ENCODE peak calls at places on chromosome 5, in six cellular contexts. O, E, B, P, Z and N are unnamed samples.

GRCh38 chr5:32143991-32144636 is 30.0 kb downstream of the GOLPH3 start:
- DNase-seq in P (no peak), E (no peak), Z (no peak), B (no peak), O (no peak), N (no peak)

GRCh38 chr5:157324237-157324636 is 58.3 kb downstream of the CYFIP2 start:
- DNase-seq in Z (no peak), O (no peak), B (peak; percentile 58), E (no peak), P (no peak), N (no peak)

GRCh38 chr5:121968910-121969607 is 7.3 kb downstream of the SRFBP1 start:
- DNase-seq in B (no peak), P (no peak), Z (no peak), O (no peak), E (no peak), N (no peak)

GRCh38 chr5:38796000-38796738 is 49.6 kb upstream of the OSMR start:
- DNase-seq in O (no peak), P (no peak), E (no peak), Z (no peak), B (no peak), N (no peak)

GRCh38 chr5:5572010-5572982 is 149.8 kb downstream of the ICE1 start:
- DNase-seq in P (no peak), O (no peak), B (no peak), Z (no peak), E (no peak), N (no peak)

GRCh38 chr5:163475416-163475815 is 15.0 kb downstream of the HMMR start:
- DNase-seq in O (no peak), E (no peak), B (no peak), P (no peak), Z (no peak), N (no peak)

GRCh38 chr5:21810737-21811316 is 1042.3 kb downstream of the CDH12 start:
- DNase-seq in Z (no peak), O (peak; percentile 34), P (peak; percentile 6), B (no peak), E (peak; percentile 28), N (peak; percentile 13)

GRCh38 chr5:17224858-17225436 is 7.5 kb downstream of the BASP1 start:
- DNase-seq in B (no peak), Z (no peak), P (peak; percentile 51), O (no peak), E (no peak), N (no peak)

GRCh38 chr5:111641533-111642230 is 115.3 kb downstream of the NREP start:
- DNase-seq in B (no peak), P (no peak), Z (no peak), O (no peak), E (no peak), N (no peak)

GRCh38 chr5:170303564-170303963 is 6.0 kb upstream of the LCP2 start:
- DNase-seq in E (no peak), B (peak; percentile 57), Z (no peak), O (no peak), P (no peak), N (no peak)

GRCh38 chr5:77777281-77777892 is 1.2 kb upstream of the TBCA start:
- DNase-seq in E (no peak), Z (no peak), O (no peak), B (no peak), P (no peak), N (no peak)

GRCh38 chr5:134626369-134627014 is 6.1 kb downstream of the SAR1B start:
- DNase-seq in O (no peak), Z (no peak), P (no peak), B (no peak), E (no peak), N (no peak)

GRCh38 chr5:173885054-173885443 is 3.1 kb upstream of the CPEB4 start:
- DNase-seq in E (no peak), P (no peak), B (no peak), O (no peak), Z (no peak), N (no peak)

GRCh38 chr5:135478938-135479337 is 26.8 kb upstream of the TIFAB start:
- DNase-seq in Z (no peak), E (no peak), B (no peak), P (no peak), O (peak; percentile 61), N (peak; percentile 2)

GRCh38 chr5:4947899-4948556 is 192.1 kb upstream of the ADAMTS16 start:
- DNase-seq in B (no peak), P (no peak), E (no peak), Z (no peak), O (no peak), N (no peak)

GRCh38 chr5:124061663-124062062 is 549.7 kb downstream of the CSNK1G3 start:
- DNase-seq in P (no peak), O (no peak), E (peak; percentile 69), Z (no peak), B (no peak), N (peak; percentile 65)

GRCh38 chr5:168260353-168261211 is 30.9 kb upstream of the WWC1 start:
- DNase-seq in B (no peak), E (no peak), Z (no peak), P (no peak), O (no peak), N (no peak)

GRCh38 chr5:72380491-72381274 is 60.5 kb downstream of the PTCD2 start:
- DNase-seq in Z (no peak), E (no peak), B (no peak), O (no peak), P (peak; percentile 33), N (no peak)

GRCh38 chr5:15574806-15575205 is 74.8 kb downstream of the FBXL7 start:
- DNase-seq in Z (no peak), P (no peak), O (no peak), B (no peak), E (no peak), N (no peak)

GRCh38 chr5:149638546-149639241 is 57.4 kb downstream of the ARHGEF37 start:
- DNase-seq in O (no peak), E (no peak), P (no peak), Z (no peak), B (no peak), N (no peak)

GRCh38 chr5:133250527-133250926 is 198.7 kb downstream of the HSPA4 start:
- DNase-seq in E (peak; percentile 20), B (no peak), P (no peak), O (no peak), Z (no peak), N (no peak)

GRCh38 chr5:75707911-75708509 is 9.2 kb downstream of the POC5 start:
- DNase-seq in B (no peak), P (no peak), Z (no peak), O (no peak), E (no peak), N (no peak)

GRCh38 chr5:63128018-63128417 is 549.4 kb downstream of the LRRC70 start:
- DNase-seq in B (no peak), Z (no peak), O (no peak), P (no peak), E (peak; percentile 55), N (peak; percentile 12)

GRCh38 chr5:16992006-16992405 is 55.9 kb upstream of the MYO10 start:
- DNase-seq in P (no peak), B (no peak), O (no peak), E (no peak), Z (no peak), N (no peak)

GRCh38 chr5:12354686-12355085 is 450.4 kb upstream of the CTNND2 start:
- DNase-seq in P (no peak), Z (no peak), O (peak; percentile 2), B (no peak), E (no peak), N (no peak)

GRCh38 chr5:137900925-137901817 is 11.9 kb downstream of the PKD2L2 start:
- DNase-seq in O (no peak), B (no peak), E (no peak), P (peak; percentile 25), Z (no peak), N (no peak)

GRCh38 chr5:140162275-140162674 is 12.7 kb upstream of the CYSTM1 start:
- DNase-seq in P (no peak), E (no peak), O (no peak), B (no peak), Z (no peak), N (no peak)

GRCh38 chr5:58849995-58850667 is 267.3 kb downstream of the RAB3C start:
- DNase-seq in E (peak; percentile 78), Z (no peak), O (peak; percentile 93), B (no peak), P (peak; percentile 58), N (peak; percentile 38)

GRCh38 chr5:98108497-98108896 is 665.0 kb upstream of the RGMB start:
- DNase-seq in B (no peak), E (no peak), Z (no peak), P (no peak), O (no peak), N (no peak)

GRCh38 chr5:103511554-103511885 is 51.1 kb downstream of the NUDT12 start:
- DNase-seq in O (no peak), B (no peak), E (no peak), P (no peak), Z (no peak), N (no peak)

GRCh38 chr5:27778121-27778520 is 739.7 kb upstream of the CDH9 start:
- DNase-seq in E (no peak), B (no peak), Z (no peak), O (no peak), P (no peak), N (no peak)

GRCh38 chr5:157870837-157871834 is 12.2 kb upstream of the CLINT1 start:
- DNase-seq in O (no peak), B (no peak), P (no peak), Z (no peak), E (peak; percentile 2), N (no peak)